ENCODE peak calls at places on chromosome 3, in seven cellular contexts. M is CD8-positive, alpha-beta memory T cell; W is dorsolateral prefrontal cortex; A is esophagus squamous epithelium; V is thoracic aorta; Q is A549; D is MM.1S. Z is an unnamed sample.

GRCh38 chr3:61935819-61936218 is 374.4 kb downstream of the PTPRG start:
- DNase-seq in M (no peak), W (no peak), A (no peak), V (no peak), Q (no peak), D (no peak), Z (no peak)

GRCh38 chr3:121624147-121624852 is 31.1 kb downstream of the FBXO40 start:
- DNase-seq in M (no peak), W (no peak), A (no peak), V (no peak), Q (no peak), D (no peak), Z (no peak)

GRCh38 chr3:132543016-132543739 is 53.9 kb upstream of the ACKR4 start:
- DNase-seq in M (no peak), W (no peak), A (no peak), V (no peak), Q (no peak), D (no peak), Z (no peak)

GRCh38 chr3:59559721-59560514 is 510.1 kb upstream of the CFAP20DC start:
- DNase-seq in M (no peak), W (no peak), A (no peak), V (no peak), Q (peak; percentile 45), D (no peak), Z (peak; percentile 97)

GRCh38 chr3:86967062-86967461 is 23.9 kb downstream of the VGLL3 start:
- DNase-seq in M (no peak), W (no peak), A (no peak), V (no peak), Q (no peak), D (no peak), Z (no peak)

GRCh38 chr3:180747805-180748361 is 68.6 kb upstream of the CCDC39 start:
- DNase-seq in M (no peak), W (no peak), A (no peak), V (no peak), Q (no peak), D (no peak), Z (no peak)

GRCh38 chr3:69204315-69204957 is 82.0 kb upstream of the LMOD3 start:
- DNase-seq in M (no peak), W (no peak), A (no peak), V (no peak), Q (peak; percentile 53), D (no peak), Z (peak; percentile 68)

GRCh38 chr3:171173732-171174131 is 147.2 kb upstream of the SLC2A2 start:
- DNase-seq in M (no peak), W (peak; percentile 45), A (no peak), V (no peak), Q (no peak), D (no peak), Z (no peak)

GRCh38 chr3:148790841-148791240 is 36.8 kb upstream of the CPB1 start:
- DNase-seq in M (no peak), W (peak; percentile 54), A (no peak), V (no peak), Q (no peak), D (no peak), Z (no peak)

GRCh38 chr3:39707314-39707909 is 102.0 kb upstream of the MYRIP start:
- DNase-seq in M (no peak), W (no peak), A (no peak), V (no peak), Q (peak; percentile 30), D (peak; percentile 46), Z (no peak)

GRCh38 chr3:146133436-146133835 is 27.5 kb downstream of the PLOD2 start:
- DNase-seq in M (no peak), W (no peak), A (no peak), V (no peak), Q (no peak), D (no peak), Z (no peak)

GRCh38 chr3:134378818-134379217 is 4.6 kb upstream of the AMOTL2 start:
- DNase-seq in M (no peak), W (no peak), A (no peak), V (no peak), Q (no peak), D (no peak), Z (no peak)

GRCh38 chr3:98518816-98519215 is 3.9 kb downstream of the CLDND1 start:
- DNase-seq in M (no peak), W (no peak), A (no peak), V (no peak), Q (no peak), D (no peak), Z (no peak)

GRCh38 chr3:101268987-101269386 is 51.4 kb downstream of the IMPG2 start:
- DNase-seq in M (no peak), W (no peak), A (no peak), V (no peak), Q (no peak), D (no peak), Z (no peak)

GRCh38 chr3:169118666-169119370 is 544.7 kb downstream of the MECOM start:
- DNase-seq in M (no peak), W (no peak), A (no peak), V (no peak), Q (no peak), D (no peak), Z (no peak)

GRCh38 chr3:113867506-113867905 is 28.9 kb downstream of the GRAMD1C start:
- DNase-seq in M (no peak), W (no peak), A (no peak), V (no peak), Q (no peak), D (no peak), Z (peak; percentile 79)

GRCh38 chr3:194032828-194033435 is 103.0 kb upstream of the HES1 start:
- DNase-seq in M (no peak), W (no peak), A (no peak), V (no peak), Q (no peak), D (no peak), Z (no peak)

GRCh38 chr3:35639251-35640185 is at the start of gene ARPP21:
- DNase-seq in M (no peak), W (peak; percentile 82), A (no peak), V (no peak), Q (peak; percentile 40), D (peak; percentile 17), Z (no peak)

GRCh38 chr3:20154928-20155327 is 31.1 kb downstream of the SGO1 start:
- DNase-seq in M (no peak), W (no peak), A (no peak), V (no peak), Q (no peak), D (no peak), Z (no peak)

GRCh38 chr3:180594631-180595348 is 7.2 kb upstream of the TTC14 start:
- DNase-seq in M (no peak), W (no peak), A (no peak), V (no peak), Q (peak; percentile 3), D (peak; percentile 44), Z (no peak)

DNA sequence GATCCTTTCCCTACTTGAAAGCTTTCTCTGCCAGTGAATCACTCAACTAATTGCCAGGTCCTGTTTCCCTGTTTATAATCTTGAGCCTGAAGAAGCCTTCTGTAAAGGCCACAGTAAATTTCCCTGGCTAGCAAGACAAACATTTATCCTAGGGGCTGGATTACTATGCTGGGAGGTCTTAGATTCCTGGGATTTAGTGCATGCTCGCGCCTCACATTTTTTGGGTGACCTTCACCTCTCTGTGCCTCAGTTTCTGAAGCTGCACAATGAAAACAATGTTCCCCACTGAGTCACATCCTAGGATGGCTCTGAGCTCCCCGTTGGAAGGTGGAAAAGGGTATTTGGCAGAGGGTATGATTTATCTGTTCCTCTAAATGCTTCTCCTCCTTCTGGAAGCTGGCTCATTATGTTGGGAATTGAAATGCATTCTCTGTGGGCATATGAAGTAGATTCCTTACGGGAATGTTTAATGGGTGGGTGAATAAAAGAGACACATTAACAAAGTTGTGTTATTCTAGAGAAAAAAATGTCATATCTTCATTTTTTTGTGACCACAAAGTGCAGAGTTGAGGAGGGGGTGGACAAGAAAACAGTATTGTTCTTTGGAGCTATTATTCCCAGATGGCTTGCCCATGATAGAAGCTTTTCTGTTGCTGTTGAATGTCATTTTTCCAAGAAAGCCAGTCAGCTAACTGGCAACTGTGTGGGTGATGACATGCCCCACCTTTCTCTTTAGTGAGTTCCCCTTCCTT is 32.4 kb downstream of the LSM3 start:
- DNase-seq in M (no peak), W (no peak), A (no peak), V (no peak), Q (no peak), D (no peak), Z (no peak)
- H3K27ac ChIP-seq in M (no peak overlapping the region), W (no peak overlapping the region), A (no peak overlapping the region), V (no peak overlapping the region), Q (no peak overlapping the region), D (no peak overlapping the region), Z (no peak overlapping the region)

GRCh38 chr3:54572197-54572895 is 355.5 kb downstream of the LRTM1 start:
- DNase-seq in M (no peak), W (no peak), A (no peak), V (no peak), Q (no peak), D (no peak), Z (no peak)

GRCh38 chr3:54567949-54568348 is 359.9 kb downstream of the LRTM1 start:
- DNase-seq in M (no peak), W (no peak), A (no peak), V (no peak), Q (no peak), D (no peak), Z (no peak)

GRCh38 chr3:54565956-54566355 is 361.9 kb downstream of the LRTM1 start:
- DNase-seq in M (no peak), W (no peak), A (no peak), V (no peak), Q (no peak), D (no peak), Z (no peak)

GRCh38 chr3:54573922-54574321 is 353.9 kb downstream of the LRTM1 start:
- DNase-seq in M (no peak), W (no peak), A (no peak), V (no peak), Q (no peak), D (no peak), Z (no peak)

GRCh38 chr3:54570008-54570407 is 357.9 kb downstream of the LRTM1 start:
- DNase-seq in M (no peak), W (no peak), A (no peak), V (no peak), Q (no peak), D (no peak), Z (no peak)
- H3K27ac ChIP-seq in M (no peak overlapping the region), W (no peak overlapping the region), A (no peak overlapping the region), V (no peak overlapping the region), Q (no peak overlapping the region), D (no peak overlapping the region), Z (no peak overlapping the region)

DNA sequence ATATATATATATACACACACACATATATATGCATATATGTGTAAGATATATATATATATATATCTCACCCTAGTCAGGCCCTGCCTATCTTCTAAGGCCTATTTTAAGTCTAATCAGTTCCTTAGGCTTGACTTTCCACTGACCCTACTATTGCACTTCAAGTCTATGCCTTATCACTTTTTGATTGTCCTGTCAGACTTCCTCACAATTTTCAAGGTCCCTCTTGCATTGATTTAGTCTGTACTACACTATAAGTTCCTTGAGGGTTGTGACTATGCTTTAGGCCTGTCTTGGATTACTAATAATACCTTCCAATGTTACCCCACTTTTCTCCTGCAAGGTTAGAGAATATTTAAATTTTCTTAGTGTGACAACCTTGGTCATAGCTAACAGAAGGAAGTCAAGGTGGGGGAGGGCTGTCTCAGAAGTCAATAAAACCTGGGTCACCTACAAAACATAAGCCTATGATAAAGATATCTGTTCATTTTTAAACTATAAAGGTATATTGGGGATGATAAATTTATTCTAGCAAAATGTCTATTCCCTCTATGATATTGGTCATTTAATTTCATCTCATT is 97.8 kb downstream of the SUCNR1 start:
- DNase-seq in M (no peak), W (no peak), A (no peak), V (no peak), Q (no peak), D (no peak), Z (no peak)
- H3K27ac ChIP-seq in M (no peak overlapping the region), W (no peak overlapping the region), A (no peak overlapping the region), V (no peak overlapping the region), Q (peak overlapping the region; percentile 42), D (no peak overlapping the region), Z (no peak overlapping the region)

GRCh38 chr3:123371426-123371825 is 77.5 kb downstream of the ADCY5 start:
- DNase-seq in M (no peak), W (no peak), A (no peak), V (no peak), Q (no peak), D (no peak), Z (no peak)
- H3K27ac ChIP-seq in M (no peak overlapping the region), W (peak overlapping the region; percentile 46), A (peak overlapping the region; percentile 76), V (peak overlapping the region; percentile 28), Q (no peak overlapping the region), D (no peak overlapping the region), Z (no peak overlapping the region)

Z was measured in epithelial cell of prostate.